ENCODE peak calls at places on chromosomes 2 and 18, in five cellular contexts. G is WTC11, D is K562, Q is H1, N is GM12878. V is an unnamed sample.

GRCh38 chr2:203679401-203679800 is 27.0 kb upstream of the CD28 start:
- DNase-seq in Q (no peak), D (no peak), G (no peak), N (no peak), V (no peak)

GRCh38 chr2:64018715-64019082 is 529 bp downstream of the VPS54 start:
- DNase-seq in G (no peak), Q (peak), N (no peak), D (peak), V (no peak)

GRCh38 chr2:120893874-120894584 is 158.4 kb downstream of the GLI2 start:
- DNase-seq in D (no peak), N (no peak), Q (no peak), G (peak), V (no peak)

GRCh38 chr2:200705305-200705985 is 106.3 kb upstream of the BZW1 start:
- DNase-seq in N (no peak), Q (peak), G (peak), D (no peak), V (peak)

GRCh38 chr2:3432693-3433338 is 53.3 kb downstream of the TRAPPC12 start:
- DNase-seq in Q (no peak), N (no peak), G (no peak), D (no peak), V (no peak)

GRCh38 chr2:172440795-172441194 is 13.4 kb downstream of the ITGA6 start:
- DNase-seq in N (no peak), G (no peak), Q (no peak), D (no peak), V (no peak)

GRCh38 chr2:30177440-30177839 is 30.6 kb downstream of the YPEL5 start:
- DNase-seq in N (no peak), G (no peak), Q (no peak), D (no peak), V (no peak)

GRCh38 chr2:235171511-235172130 is 219.8 kb downstream of the SH3BP4 start:
- DNase-seq in N (no peak), D (no peak), Q (no peak), G (no peak), V (no peak)

GRCh38 chr2:127067620-127068350 is 39.2 kb downstream of the BIN1 start:
- DNase-seq in N (no peak), G (peak), D (peak), Q (peak), V (peak)

GRCh38 chr18:78642561-78643398 is 336.8 kb upstream of the SALL3 start:
- DNase-seq in D (no peak), Q (no peak), N (no peak), G (no peak), V (no peak)

GRCh38 chr2:45595724-45596435 is 15.2 kb downstream of the SRBD1 start:
- DNase-seq in G (no peak), N (no peak), D (no peak), Q (no peak), V (no peak)

GRCh38 chr2:118249531-118249930 is 161.3 kb downstream of the INSIG2 start:
- DNase-seq in Q (no peak), G (no peak), N (peak), D (no peak), V (no peak)

GRCh38 chr18:7417742-7418141 is 149.4 kb upstream of the PTPRM start:
- DNase-seq in N (no peak), G (no peak), D (no peak), Q (no peak), V (no peak)

GRCh38 chr2:240247241-240247867 is 106.9 kb upstream of the OTOS start:
- DNase-seq in D (no peak), G (no peak), Q (no peak), N (no peak), V (no peak)

GRCh38 chr2:201971516-201972228 is 62.0 kb upstream of the FZD7 start:
- DNase-seq in G (no peak), D (no peak), N (no peak), Q (no peak), V (no peak)

GRCh38 chr2:121298476-121298875 is 13.5 kb upstream of the TFCP2L1 start:
- DNase-seq in G (no peak), D (no peak), N (no peak), Q (no peak), V (no peak)

GRCh38 chr2:80499095-80499494 is 194.5 kb upstream of the LRRTM1 start:
- DNase-seq in Q (no peak), G (peak), D (no peak), N (no peak), V (peak)

GRCh38 chr2:27322301-27322765 is 564 bp downstream of the MPV17 start:
- DNase-seq in G (no peak), Q (no peak), N (no peak), D (peak), V (no peak)

GRCh38 chr2:102266204-102266603 is 45.2 kb upstream of the IL1RL1 start:
- DNase-seq in D (no peak), Q (no peak), G (no peak), N (no peak), V (no peak)

GRCh38 chr2:177908182-177908581 is 164.4 kb downstream of the PDE11A start:
- DNase-seq in G (peak), N (no peak), D (no peak), Q (no peak), V (no peak)

GRCh38 chr18:57497372-57498294 is 62.5 kb downstream of the ONECUT2 start:
- DNase-seq in D (no peak), N (no peak), Q (no peak), G (no peak), V (no peak)

GRCh38 chr2:47890711-47891368 is 15.5 kb downstream of the FBXO11 start:
- DNase-seq in G (no peak), Q (no peak), N (no peak), D (no peak), V (no peak)

GRCh38 chr2:159875083-159875482 is 77.1 kb upstream of the CD302 start:
- DNase-seq in N (no peak), G (no peak), Q (no peak), D (no peak), V (no peak)

GRCh38 chr2:124171472-124172063 is 146.5 kb downstream of the CNTNAP5 start:
- DNase-seq in G (no peak), D (no peak), N (no peak), Q (no peak), V (no peak)

GRCh38 chr2:201257381-201257940 is 2.9 kb upstream of the CASP8 start:
- DNase-seq in Q (peak), D (peak), N (no peak), G (no peak), V (no peak)

GRCh38 chr2:75560022-75560767 is 544 bp downstream of the EVA1A start:
- DNase-seq in G (peak), Q (peak), N (no peak), D (no peak), V (no peak)

GRCh38 chr2:117587310-117587709 is 227.2 kb upstream of the DDX18 start:
- DNase-seq in G (no peak), N (no peak), D (no peak), Q (no peak), V (no peak)

GRCh38 chr2:165558832-165559231 is 89.3 kb downstream of the CSRNP3 start:
- DNase-seq in N (no peak), D (no peak), Q (no peak), G (no peak), V (no peak)

GRCh38 chr2:207869784-207870778 is 100.4 kb upstream of the FZD5 start:
- DNase-seq in Q (no peak), G (no peak), N (no peak), D (no peak), V (peak)

GRCh38 chr2:107986278-107987217 is at the start of gene SLC5A7:
- DNase-seq in G (peak), D (no peak), Q (peak), N (no peak), V (no peak)

GRCh38 chr2:197191177-197191947 is 119.2 kb downstream of the ANKRD44 start:
- DNase-seq in G (no peak), N (no peak), Q (no peak), D (peak), V (peak)

GRCh38 chr18:32771871-32772499 is 838 bp downstream of the KLHL14 start:
- DNase-seq in D (no peak), N (no peak), Q (peak), G (peak), V (no peak)

GRCh38 chr2:47008381-47009280 is 93.0 kb upstream of the MCFD2 start:
- DNase-seq in G (peak), D (no peak), Q (no peak), N (no peak), V (peak)

DNA sequence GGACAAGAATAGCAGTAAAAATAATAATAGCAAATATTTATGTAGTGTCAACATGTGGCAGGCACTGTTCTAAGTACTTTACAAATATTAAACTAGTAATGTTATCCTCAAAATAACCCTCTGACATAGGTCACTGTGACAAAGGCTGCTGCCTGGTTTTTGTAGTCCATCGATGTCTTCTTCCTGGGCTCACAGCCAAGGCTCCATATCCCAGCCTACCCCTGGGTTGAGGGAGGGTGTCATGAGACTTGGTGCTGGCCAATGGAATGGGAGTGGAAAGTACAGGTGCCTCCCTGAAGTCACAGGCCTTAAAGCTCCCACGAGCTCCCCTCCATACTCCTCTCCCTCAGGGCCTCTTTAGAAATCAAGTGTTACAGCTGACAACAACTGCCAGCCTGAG is 159.3 kb downstream of the CYRIA start:
- DNase-seq in G (no peak), N (no peak), Q (no peak), D (no peak), V (no peak)
- TF ChIP-seq ATF2 in G (no peak), N (no peak), Q (no peak), D (no peak), V (no peak)

GRCh38 chr2:25473758-25474335 is 132.1 kb upstream of the DNMT3A start:
- DNase-seq in D (no peak), G (no peak), Q (no peak), N (no peak), V (no peak)
- TF ChIP-seq ATF2 in D (no peak), G (no peak), Q (no peak), N (no peak), V (no peak)

DNA sequence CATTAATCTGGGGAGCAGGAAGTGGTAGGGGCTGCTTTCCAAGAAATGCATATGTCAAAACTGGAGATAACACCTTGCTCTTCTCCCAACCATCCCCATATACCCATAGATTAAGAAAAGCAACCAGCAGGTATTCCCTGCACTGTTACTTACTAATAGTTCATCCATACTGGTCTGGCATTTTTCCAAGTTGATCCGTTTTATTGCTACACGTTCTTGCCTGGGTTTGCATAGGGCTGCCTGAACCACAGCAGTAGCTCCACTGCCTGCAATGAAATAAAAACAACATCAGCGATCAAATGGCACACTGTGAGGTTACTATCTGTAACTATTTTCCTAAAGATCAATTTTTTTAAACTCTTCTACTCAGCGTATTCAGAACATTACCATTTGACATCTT is 65.6 kb downstream of the STK39 start:
- DNase-seq in N (no peak), D (no peak), Q (no peak), G (no peak), V (no peak)
- TF ChIP-seq ATF2 in N (no peak), D (no peak), Q (no peak), G (no peak), V (no peak)

DNA sequence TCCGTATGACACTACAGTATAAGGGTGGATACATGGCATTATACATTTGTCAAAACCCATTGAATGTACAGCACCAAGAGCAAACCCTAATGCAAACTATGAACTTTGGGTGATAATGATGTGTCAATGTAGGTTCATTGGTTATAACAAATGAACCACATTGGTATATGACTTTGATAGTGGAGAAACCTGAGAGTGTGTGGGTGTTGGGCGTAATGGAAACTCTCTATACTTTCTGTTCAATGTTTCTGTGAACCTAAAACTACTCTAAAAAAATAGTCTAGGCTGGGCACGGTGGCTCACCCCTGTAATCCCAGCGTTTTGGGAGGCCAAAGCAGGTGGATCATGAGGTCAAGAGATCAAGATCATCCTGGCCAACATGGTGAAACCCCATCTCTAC is 6.5 kb upstream of the ACTG2 start:
- DNase-seq in G (no peak), Q (no peak), D (no peak), N (no peak), V (no peak)
- TF ChIP-seq ATF2 in G (no peak), Q (no peak), D (no peak), N (no peak), V (no peak)

GRCh38 chr18:54388203-54389142 is 30.8 kb downstream of the C18orf54 start:
- DNase-seq in D (peak), N (peak), Q (peak), G (peak), V (peak)
- TF ChIP-seq ATF2 in D (no peak), N (no peak), Q (no peak), G (no peak), V (no peak)

GRCh38 chr18:22021701-22022100 is 147.7 kb upstream of the GATA6 start:
- DNase-seq in G (no peak), Q (no peak), D (no peak), N (no peak), V (peak)

GRCh38 chr18:22020867-22021370 is 148.5 kb upstream of the GATA6 start:
- DNase-seq in Q (no peak), D (no peak), N (no peak), G (no peak), V (no peak)

GRCh38 chr18:22019193-22019592 is 150.2 kb upstream of the GATA6 start:
- DNase-seq in N (no peak), G (no peak), Q (no peak), D (no peak), V (no peak)

GRCh38 chr18:22018366-22018765 is 151.0 kb upstream of the GATA6 start:
- DNase-seq in N (no peak), G (no peak), D (no peak), Q (no peak), V (peak)

GRCh38 chr18:22020127-22020866 is 149.1 kb upstream of the GATA6 start:
- DNase-seq in Q (no peak), N (no peak), D (no peak), G (no peak), V (peak)
- TF ChIP-seq ATF2 in Q (no peak), N (no peak), D (no peak), G (no peak), V (no peak)